ENCODE peak calls at places on chromosomes 5 and 9, in seven cellular contexts. One of them, this sample, is unnamed.
A peak's percentile ranks its signal among the peaks of the same experiment; 100 is the strongest.

GRCh38 chr5:154654484-154655375 is 100.4 kb upstream of the LARP1 start:
- DNase-seq in uterus: no peak
- DNase-seq in HCT116: no peak
- DNase-seq in esophagus squamous epithelium: no peak
- DNase-seq in H1: no peak
- DNase-seq in suprapubic skin: no peak
- DNase-seq in spleen: no peak
- DNase-seq in this sample: no peak

GRCh38 chr5:122701640-122702523 is 73.0 kb upstream of the SNX2 start:
- DNase-seq in uterus: no peak
- DNase-seq in HCT116: no peak
- DNase-seq in esophagus squamous epithelium: no peak
- DNase-seq in H1: no peak
- DNase-seq in suprapubic skin: no peak
- DNase-seq in spleen: no peak
- DNase-seq in this sample: no peak

GRCh38 chr9:121684381-121685145 is 33.1 kb downstream of the DAB2IP start:
- DNase-seq in uterus: peak; percentile 46
- DNase-seq in HCT116: no peak
- DNase-seq in esophagus squamous epithelium: no peak
- DNase-seq in H1: no peak
- DNase-seq in suprapubic skin: no peak
- DNase-seq in spleen: peak; percentile 78
- DNase-seq in this sample: no peak

GRCh38 chr9:113309204-113309813 is 6.1 kb upstream of the RNF183 start:
- DNase-seq in uterus: no peak
- DNase-seq in HCT116: peak; percentile 8
- DNase-seq in esophagus squamous epithelium: no peak
- DNase-seq in H1: no peak
- DNase-seq in suprapubic skin: no peak
- DNase-seq in spleen: no peak
- DNase-seq in this sample: no peak

GRCh38 chr9:34430843-34431437 is 27.4 kb downstream of the FAM219A start:
- DNase-seq in uterus: peak; percentile 22
- DNase-seq in HCT116: peak; percentile 13
- DNase-seq in esophagus squamous epithelium: no peak
- DNase-seq in H1: peak; percentile 34
- DNase-seq in suprapubic skin: no peak
- DNase-seq in spleen: no peak
- DNase-seq in this sample: no peak

GRCh38 chr5:57495285-57495684 is 12.7 kb upstream of the ACTBL2 start:
- DNase-seq in uterus: no peak
- DNase-seq in HCT116: no peak
- DNase-seq in esophagus squamous epithelium: no peak
- DNase-seq in H1: no peak
- DNase-seq in suprapubic skin: no peak
- DNase-seq in spleen: no peak
- DNase-seq in this sample: no peak

GRCh38 chr5:153907170-153907775 is 131.4 kb downstream of the FAM114A2 start:
- DNase-seq in uterus: no peak
- DNase-seq in HCT116: no peak
- DNase-seq in esophagus squamous epithelium: no peak
- DNase-seq in H1: no peak
- DNase-seq in suprapubic skin: no peak
- DNase-seq in spleen: no peak
- DNase-seq in this sample: no peak

GRCh38 chr9:129242191-129242953 is 64.3 kb upstream of the IER5L start:
- DNase-seq in uterus: no peak
- DNase-seq in HCT116: no peak
- DNase-seq in esophagus squamous epithelium: no peak
- DNase-seq in H1: no peak
- DNase-seq in suprapubic skin: no peak
- DNase-seq in spleen: peak; percentile 61
- DNase-seq in this sample: no peak

GRCh38 chr9:131744171-131744714 is 4.4 kb upstream of the RAPGEF1 start:
- DNase-seq in uterus: no peak
- DNase-seq in HCT116: no peak
- DNase-seq in esophagus squamous epithelium: no peak
- DNase-seq in H1: no peak
- DNase-seq in suprapubic skin: no peak
- DNase-seq in spleen: no peak
- DNase-seq in this sample: no peak

GRCh38 chr5:88236866-88237642 is 31.6 kb downstream of the TMEM161B start:
- DNase-seq in uterus: no peak
- DNase-seq in HCT116: no peak
- DNase-seq in esophagus squamous epithelium: no peak
- DNase-seq in H1: no peak
- DNase-seq in suprapubic skin: no peak
- DNase-seq in spleen: no peak
- DNase-seq in this sample: no peak

GRCh38 chr5:132776077-132776931 is 735 bp downstream of the SEPTIN8 start:
- DNase-seq in uterus: no peak
- DNase-seq in HCT116: no peak
- DNase-seq in esophagus squamous epithelium: no peak
- DNase-seq in H1: no peak
- DNase-seq in suprapubic skin: no peak
- DNase-seq in spleen: no peak
- DNase-seq in this sample: peak; percentile 51

GRCh38 chr5:127031147-127031862 is 947 bp upstream of the MARCHF3 start:
- DNase-seq in uterus: no peak
- DNase-seq in HCT116: no peak
- DNase-seq in esophagus squamous epithelium: no peak
- DNase-seq in H1: no peak
- DNase-seq in suprapubic skin: no peak
- DNase-seq in spleen: peak; percentile 91
- DNase-seq in this sample: peak; percentile 48

GRCh38 chr9:136309101-136309801 is 5.4 kb upstream of the CCDC187 start:
- DNase-seq in uterus: no peak
- DNase-seq in HCT116: no peak
- DNase-seq in esophagus squamous epithelium: no peak
- DNase-seq in H1: no peak
- DNase-seq in suprapubic skin: no peak
- DNase-seq in spleen: no peak
- DNase-seq in this sample: no peak

GRCh38 chr9:127424669-127424986 is 446 bp downstream of the ZNF79 start:
- DNase-seq in uterus: no peak
- DNase-seq in HCT116: no peak
- DNase-seq in esophagus squamous epithelium: no peak
- DNase-seq in H1: no peak
- DNase-seq in suprapubic skin: no peak
- DNase-seq in spleen: no peak
- DNase-seq in this sample: no peak

GRCh38 chr9:124354364-124355031 is 60.7 kb downstream of the PSMB7 start:
- DNase-seq in uterus: no peak
- DNase-seq in HCT116: no peak
- DNase-seq in esophagus squamous epithelium: no peak
- DNase-seq in H1: no peak
- DNase-seq in suprapubic skin: no peak
- DNase-seq in spleen: peak; percentile 73
- DNase-seq in this sample: no peak

GRCh38 chr5:172739385-172739784 is 31.6 kb downstream of the DUSP1 start:
- DNase-seq in uterus: no peak
- DNase-seq in HCT116: no peak
- DNase-seq in esophagus squamous epithelium: no peak
- DNase-seq in H1: no peak
- DNase-seq in suprapubic skin: no peak
- DNase-seq in spleen: no peak
- DNase-seq in this sample: no peak

GRCh38 chr5:176535101-176535654 is 2.0 kb downstream of the RNF44 start:
- DNase-seq in uterus: no peak
- DNase-seq in HCT116: no peak
- DNase-seq in esophagus squamous epithelium: no peak
- DNase-seq in H1: no peak
- DNase-seq in suprapubic skin: no peak
- DNase-seq in spleen: peak; percentile 82
- DNase-seq in this sample: peak; percentile 61

GRCh38 chr5:151772868-151773561 is 1.3 kb downstream of the G3BP1 start:
- DNase-seq in uterus: no peak
- DNase-seq in HCT116: no peak
- DNase-seq in esophagus squamous epithelium: no peak
- DNase-seq in H1: no peak
- DNase-seq in suprapubic skin: no peak
- DNase-seq in spleen: no peak
- DNase-seq in this sample: peak; percentile 56

GRCh38 chr9:114406441-114406840 is 18.7 kb upstream of the AKNA start:
- DNase-seq in uterus: no peak
- DNase-seq in HCT116: no peak
- DNase-seq in esophagus squamous epithelium: no peak
- DNase-seq in H1: no peak
- DNase-seq in suprapubic skin: no peak
- DNase-seq in spleen: peak; percentile 78
- DNase-seq in this sample: no peak

GRCh38 chr5:83000448-83000847 is 76.7 kb downstream of the TMEM167A start:
- DNase-seq in uterus: no peak
- DNase-seq in HCT116: no peak
- DNase-seq in esophagus squamous epithelium: no peak
- DNase-seq in H1: no peak
- DNase-seq in suprapubic skin: no peak
- DNase-seq in spleen: no peak
- DNase-seq in this sample: no peak

GRCh38 chr5:4781312-4781711 is 358.8 kb upstream of the ADAMTS16 start:
- DNase-seq in uterus: no peak
- DNase-seq in HCT116: no peak
- DNase-seq in esophagus squamous epithelium: no peak
- DNase-seq in H1: no peak
- DNase-seq in suprapubic skin: no peak
- DNase-seq in spleen: no peak
- DNase-seq in this sample: no peak

GRCh38 chr9:80793706-80794105 is 895.6 kb downstream of the TLE1 start:
- DNase-seq in uterus: no peak
- DNase-seq in HCT116: no peak
- DNase-seq in esophagus squamous epithelium: no peak
- DNase-seq in H1: no peak
- DNase-seq in suprapubic skin: no peak
- DNase-seq in spleen: no peak
- DNase-seq in this sample: no peak

GRCh38 chr5:114790403-114790792 is 379.3 kb downstream of the TRIM36 start:
- DNase-seq in uterus: no peak
- DNase-seq in HCT116: no peak
- DNase-seq in esophagus squamous epithelium: no peak
- DNase-seq in H1: no peak
- DNase-seq in suprapubic skin: no peak
- DNase-seq in spleen: no peak
- DNase-seq in this sample: no peak

DNA sequence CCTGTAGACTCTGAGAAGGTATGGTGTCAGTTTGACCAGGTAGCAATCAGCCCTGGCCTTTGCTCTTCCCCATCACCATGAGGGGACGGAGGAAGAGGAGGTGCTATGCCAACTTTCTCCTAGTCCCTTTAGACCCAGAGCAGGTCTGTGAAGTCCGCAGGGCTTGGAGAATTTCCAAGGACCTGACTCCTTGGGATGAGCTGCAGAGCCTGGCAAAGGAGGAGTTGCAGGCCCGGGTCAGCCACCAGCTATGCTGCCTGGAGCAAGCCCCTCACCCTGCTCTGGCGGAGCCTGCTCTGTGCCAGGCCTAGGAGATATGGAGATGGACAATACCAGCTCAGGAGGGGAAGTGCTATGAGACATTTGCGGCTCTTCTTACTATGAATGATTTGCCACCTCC is 188.3 kb downstream of the CDK5RAP2 start:
- DNase-seq in uterus: no peak
- DNase-seq in HCT116: no peak
- DNase-seq in esophagus squamous epithelium: no peak
- DNase-seq in H1: no peak
- DNase-seq in suprapubic skin: no peak
- DNase-seq in spleen: no peak
- DNase-seq in this sample: no peak
- TF ChIP-seq POLR2A in uterus: no peak
- TF ChIP-seq POLR2A in HCT116: no peak
- TF ChIP-seq POLR2A in esophagus squamous epithelium: no peak
- TF ChIP-seq POLR2A in H1: no peak
- TF ChIP-seq POLR2A in suprapubic skin: no peak
- TF ChIP-seq POLR2A in spleen: no peak
- TF ChIP-seq POLR2A in this sample: no peak

DNA sequence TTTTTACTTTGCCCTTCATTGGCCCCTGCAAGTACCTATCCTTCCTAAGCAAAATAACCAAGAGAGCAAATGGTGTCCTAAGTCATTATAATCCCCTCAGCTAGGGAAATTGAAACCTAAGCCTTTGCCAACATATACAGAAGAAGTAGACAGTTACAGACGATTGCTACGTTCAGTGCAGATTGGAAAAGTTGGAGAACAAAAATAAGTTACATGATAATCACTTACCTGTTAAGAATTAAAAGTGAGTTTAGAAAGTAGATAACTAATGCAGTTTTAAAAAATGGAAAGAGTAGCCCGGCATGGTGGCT is 244.8 kb downstream of the MPDZ start:
- DNase-seq in uterus: no peak
- DNase-seq in HCT116: no peak
- DNase-seq in esophagus squamous epithelium: no peak
- DNase-seq in H1: no peak
- DNase-seq in suprapubic skin: no peak
- DNase-seq in spleen: no peak
- DNase-seq in this sample: no peak
- H3K4me3 ChIP-seq in uterus: no peak overlapping the region
- H3K4me3 ChIP-seq in HCT116: no peak overlapping the region
- H3K4me3 ChIP-seq in esophagus squamous epithelium: no peak overlapping the region
- H3K4me3 ChIP-seq in H1: no peak overlapping the region
- H3K4me3 ChIP-seq in suprapubic skin: peak overlapping the region; percentile 22
- H3K4me3 ChIP-seq in spleen: no peak overlapping the region
- H3K4me3 ChIP-seq in this sample: no peak overlapping the region

GRCh38 chr9:26939934-26940711 is 6.9 kb downstream of the PLAA start:
- DNase-seq in uterus: no peak
- DNase-seq in HCT116: no peak
- DNase-seq in esophagus squamous epithelium: no peak
- DNase-seq in H1: no peak
- DNase-seq in suprapubic skin: no peak
- DNase-seq in spleen: no peak
- DNase-seq in this sample: no peak
- H3K27ac ChIP-seq in uterus: no peak overlapping the region
- H3K27ac ChIP-seq in HCT116: no peak overlapping the region
- H3K27ac ChIP-seq in esophagus squamous epithelium: no peak overlapping the region
- H3K27ac ChIP-seq in H1: no peak overlapping the region
- H3K27ac ChIP-seq in suprapubic skin: no peak overlapping the region
- H3K27ac ChIP-seq in spleen: no peak overlapping the region
- H3K27ac ChIP-seq in this sample: no peak overlapping the region

DNA sequence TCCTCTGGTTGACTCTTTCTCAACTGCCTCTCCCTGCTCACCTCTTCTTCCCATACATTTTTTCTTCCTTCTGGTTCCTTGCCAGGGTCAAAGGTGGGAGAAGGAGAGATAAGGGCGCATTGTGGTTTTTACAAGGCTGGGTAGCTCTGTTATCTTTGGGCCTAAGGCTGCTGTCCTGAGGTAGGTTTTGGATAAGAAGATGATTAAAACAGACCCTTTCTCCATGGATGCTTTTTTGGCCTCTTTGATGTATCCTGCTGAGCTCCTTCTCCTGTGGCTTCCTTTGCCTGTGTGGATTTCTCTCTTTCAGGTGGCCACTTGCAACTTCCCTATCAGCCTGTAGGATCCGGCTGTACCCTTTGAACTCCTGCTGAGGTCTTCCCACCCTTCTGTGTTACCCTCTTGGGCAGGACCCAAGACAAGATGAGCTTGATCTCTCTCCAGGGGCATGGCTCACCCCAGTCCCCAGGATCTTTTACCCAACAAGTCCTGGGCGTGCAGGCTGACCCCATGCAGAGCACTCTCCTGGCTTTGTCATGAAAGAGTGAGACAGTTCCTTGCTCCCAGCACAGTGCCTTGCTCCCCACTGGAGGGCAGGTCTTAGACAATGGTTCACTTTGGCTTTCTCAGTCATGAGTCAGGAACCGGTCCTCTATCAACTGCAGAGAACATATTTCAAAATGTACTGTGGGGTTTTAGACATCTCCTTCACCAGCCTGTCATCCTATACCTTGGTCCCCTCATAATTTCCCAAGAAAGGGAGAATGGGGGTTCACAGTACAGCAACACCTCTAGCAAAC is 197.9 kb downstream of the TLE4 start:
- DNase-seq in uterus: no peak
- DNase-seq in HCT116: no peak
- DNase-seq in esophagus squamous epithelium: no peak
- DNase-seq in H1: no peak
- DNase-seq in suprapubic skin: no peak
- DNase-seq in spleen: no peak
- DNase-seq in this sample: no peak
- TF ChIP-seq POLR2A in uterus: no peak
- TF ChIP-seq POLR2A in HCT116: no peak
- TF ChIP-seq POLR2A in esophagus squamous epithelium: no peak
- TF ChIP-seq POLR2A in H1: no peak
- TF ChIP-seq POLR2A in suprapubic skin: no peak
- TF ChIP-seq POLR2A in spleen: no peak
- TF ChIP-seq POLR2A in this sample: no peak